ENCODE peak calls at places on chromosomes 12 and 14, in ten cellular contexts. Q, G, K, D, L, O, W, Y, R and F are unnamed samples.

GRCh38 chr12:77882709-77883108 is 52.0 kb downstream of the NAV3 start:
- DNase-seq in Q (no peak), G (no peak), K (no peak), D (no peak), L (no peak), O (no peak), W (no peak), Y (no peak), R (no peak), F (no peak)

GRCh38 chr12:6526766-6527525 is 7.4 kb upstream of the GAPDH start:
- DNase-seq in Q (no peak), G (no peak), K (no peak), D (no peak), L (no peak), O (no peak), W (no peak), Y (no peak), R (no peak), F (no peak)

GRCh38 chr14:89247457-89248122 is 169.4 kb downstream of the FOXN3 start:
- DNase-seq in Q (no peak), G (no peak), K (no peak), D (no peak), L (no peak), O (no peak), W (no peak), Y (no peak), R (no peak), F (no peak)

GRCh38 chr12:108039794-108040193 is 89.3 kb upstream of the WSCD2 start:
- DNase-seq in Q (no peak), G (no peak), K (no peak), D (no peak), L (no peak), O (no peak), W (no peak), Y (no peak), R (no peak), F (no peak)

GRCh38 chr14:37034410-37035285 is 137.8 kb downstream of the SLC25A21 start:
- DNase-seq in Q (no peak), G (no peak), K (no peak), D (peak), L (no peak), O (no peak), W (peak), Y (no peak), R (no peak), F (no peak)

GRCh38 chr14:80489513-80489912 is 278.2 kb upstream of the DIO2 start:
- DNase-seq in Q (no peak), G (no peak), K (no peak), D (no peak), L (no peak), O (no peak), W (no peak), Y (no peak), R (no peak), F (no peak)

GRCh38 chr12:84484796-84485195 is 427.8 kb downstream of the SLC6A15 start:
- DNase-seq in Q (no peak), G (no peak), K (no peak), D (no peak), L (no peak), O (no peak), W (no peak), Y (no peak), R (no peak), F (no peak)

GRCh38 chr12:69204191-69204590 is 35.2 kb upstream of the CPSF6 start:
- DNase-seq in Q (no peak), G (no peak), K (no peak), D (no peak), L (no peak), O (no peak), W (no peak), Y (no peak), R (no peak), F (no peak)

GRCh38 chr14:92517761-92518160 is 4.2 kb downstream of the RIN3 start:
- DNase-seq in Q (no peak), G (no peak), K (no peak), D (no peak), L (no peak), O (no peak), W (no peak), Y (no peak), R (no peak), F (no peak)

GRCh38 chr12:2250797-2251196 is 198.0 kb downstream of the CACNA1C start:
- DNase-seq in Q (no peak), G (no peak), K (no peak), D (no peak), L (no peak), O (no peak), W (no peak), Y (no peak), R (no peak), F (no peak)

GRCh38 chr12:95674631-95675030 is 115.9 kb downstream of the NTN4 start:
- DNase-seq in Q (no peak), G (no peak), K (no peak), D (no peak), L (peak), O (no peak), W (no peak), Y (no peak), R (no peak), F (no peak)

GRCh38 chr12:91628656-91629055 is 446.0 kb upstream of the DCN start:
- DNase-seq in Q (no peak), G (no peak), K (no peak), D (no peak), L (no peak), O (no peak), W (no peak), Y (no peak), R (no peak), F (no peak)

GRCh38 chr12:123089631-123090353 is 61.1 kb downstream of the PITPNM2 start:
- DNase-seq in Q (no peak), G (no peak), K (peak), D (no peak), L (peak), O (no peak), W (peak), Y (no peak), R (no peak), F (no peak)

GRCh38 chr12:12219664-12220063 is 47.2 kb downstream of the LRP6 start:
- DNase-seq in Q (no peak), G (no peak), K (no peak), D (no peak), L (no peak), O (no peak), W (no peak), Y (no peak), R (no peak), F (no peak)

GRCh38 chr12:124381454-124382207 is 86.7 kb downstream of the RFLNA start:
- DNase-seq in Q (peak), G (peak), K (peak), D (peak), L (peak), O (peak), W (peak), Y (peak), R (peak), F (peak)

GRCh38 chr14:26835949-26836570 is 238.2 kb upstream of the NOVA1 start:
- DNase-seq in Q (no peak), G (no peak), K (no peak), D (no peak), L (no peak), O (no peak), W (no peak), Y (no peak), R (no peak), F (no peak)
- H3K27ac ChIP-seq in Q (no peak), G (no peak), K (no peak), D (no peak), L (peak), O (no peak), W (no peak), Y (no peak), R (no peak), F (no peak)

GRCh38 chr14:63993992-63994391 is 141.2 kb downstream of the SYNE2 start:
- DNase-seq in Q (no peak), G (no peak), K (peak), D (no peak), L (no peak), O (no peak), W (no peak), Y (no peak), R (no peak), F (no peak)
- TF ChIP-seq CTCF in Q (no peak), G (no peak), K (peak), D (no peak), L (peak), O (peak), W (no peak), Y (no peak), R (no peak), F (no peak)

DNA sequence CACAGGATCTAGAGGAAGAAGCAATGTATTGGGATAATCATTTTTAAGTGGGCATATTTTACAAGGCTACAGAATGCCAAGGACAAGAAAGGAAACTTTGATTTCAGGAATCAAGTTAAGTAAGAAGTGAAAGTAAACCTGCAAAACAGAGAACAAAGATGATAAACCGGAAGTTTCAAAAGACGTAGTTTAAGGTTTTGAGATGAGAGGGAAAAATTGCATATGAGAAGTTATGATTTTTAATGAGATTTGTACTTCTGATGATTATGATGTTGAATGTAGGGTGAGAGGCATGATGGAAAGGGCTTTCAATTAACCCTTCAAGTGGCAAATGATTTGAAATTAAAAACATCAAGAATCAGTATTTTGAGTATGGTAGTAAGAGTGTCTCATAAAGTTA is 134.9 kb downstream of the CAPZA3 start:
- DNase-seq in Q (no peak), G (no peak), K (no peak), D (no peak), L (no peak), O (no peak), W (no peak), Y (no peak), R (no peak), F (no peak)
- H3K27ac ChIP-seq in Q (no peak), G (no peak), K (no peak), D (no peak), L (no peak), O (no peak), W (no peak), Y (no peak), R (no peak), F (no peak)

GRCh38 chr12:131091413-131091975 is 137.8 kb downstream of the ADGRD1 start:
- DNase-seq in Q (no peak), G (peak), K (no peak), D (peak), L (no peak), O (no peak), W (no peak), Y (no peak), R (no peak), F (no peak)

GRCh38 chr12:131091976-131092691 is 138.4 kb downstream of the ADGRD1 start:
- DNase-seq in Q (no peak), G (peak), K (no peak), D (peak), L (no peak), O (no peak), W (no peak), Y (no peak), R (no peak), F (no peak)

GRCh38 chr12:131094831-131095805 is 141.4 kb downstream of the ADGRD1 start:
- DNase-seq in Q (no peak), G (peak), K (no peak), D (peak), L (no peak), O (no peak), W (no peak), Y (no peak), R (no peak), F (no peak)

GRCh38 chr12:131093971-131094830 is 140.5 kb downstream of the ADGRD1 start:
- DNase-seq in Q (no peak), G (peak), K (no peak), D (peak), L (no peak), O (no peak), W (no peak), Y (no peak), R (no peak), F (no peak)

DNA sequence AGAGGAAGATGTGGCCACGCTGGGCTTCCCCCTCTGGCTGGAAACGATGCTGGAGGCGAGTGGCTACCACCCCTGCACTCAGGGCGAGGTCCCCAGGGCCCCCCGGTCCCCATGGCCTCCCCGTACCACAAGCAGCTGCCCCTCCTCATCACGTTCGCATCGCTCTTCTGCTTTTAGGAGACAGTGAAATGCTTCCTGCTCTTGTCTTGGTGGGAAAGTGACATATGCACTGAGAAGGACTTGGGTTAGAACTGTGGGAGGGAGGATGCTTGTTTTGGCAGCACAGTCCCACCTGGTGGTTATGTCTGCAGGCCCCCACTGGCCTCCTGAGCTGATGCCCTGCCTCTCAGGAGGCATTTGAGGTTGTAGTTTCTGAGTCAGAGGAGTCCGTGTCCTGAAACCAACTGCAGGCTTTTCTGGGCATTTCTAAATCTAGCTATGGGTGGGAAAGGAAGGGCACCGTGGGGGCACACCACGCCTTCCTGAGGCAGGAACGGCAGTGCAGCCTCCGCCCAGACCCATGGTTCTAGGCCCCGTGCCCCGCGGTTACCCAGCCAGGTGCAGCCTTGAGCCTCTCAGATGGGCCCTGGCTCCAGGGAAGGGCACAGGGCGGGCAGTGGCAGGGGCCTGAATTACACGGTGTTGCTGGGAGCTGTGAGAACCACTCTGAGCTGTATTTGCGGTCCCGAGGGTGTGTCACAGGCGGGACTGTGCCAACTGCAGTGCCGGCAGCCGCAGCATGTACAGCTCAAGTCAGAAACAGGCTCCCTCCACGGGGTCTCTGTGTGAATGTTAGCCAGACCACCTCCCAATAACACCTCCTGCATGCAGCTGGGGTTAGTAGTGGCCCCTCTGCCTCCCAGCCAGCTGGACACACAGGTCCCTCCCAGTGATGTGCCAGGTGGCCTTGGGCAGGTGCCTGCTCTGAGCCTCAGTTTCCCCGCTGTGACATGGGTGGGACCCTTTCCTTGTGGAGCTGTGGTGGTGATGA is 139.5 kb downstream of the ADGRD1 start:
- DNase-seq in Q (no peak), G (peak), K (no peak), D (peak), L (no peak), O (no peak), W (no peak), Y (no peak), R (no peak), F (no peak)
- TF ChIP-seq CTCF in Q (no peak), G (no peak), K (no peak), D (no peak), L (no peak), O (no peak), W (no peak), Y (no peak), R (no peak), F (no peak)